ENCODE peak calls at places on chromosomes 3 and 15, in eight cellular contexts. One of them, this sample, is unnamed.
A peak's percentile ranks its signal among the peaks of the same experiment; 100 is the strongest.

GRCh38 chr3:102741105-102741504 is 306.3 kb downstream of the ZPLD1 start:
- DNase-seq in HuH-7: peak; percentile 34
- DNase-seq in psoas muscle: no peak
- DNase-seq in BJ: no peak
- DNase-seq in activated CD4-positive, alpha-beta T cell treated with anti-CD3 and anti-CD28 coated beads, Interleukin-2, amount 50 U/mL, for 48 hours: no peak
- DNase-seq in Calu3: peak; percentile 10
- DNase-seq in T-helper 2 cell: no peak
- DNase-seq in endodermal cell: peak; percentile 68
- DNase-seq in this sample: no peak

GRCh38 chr15:56249080-56249479 is 5.4 kb upstream of the RFX7 start:
- DNase-seq in HuH-7: peak; percentile 15
- DNase-seq in psoas muscle: no peak
- DNase-seq in BJ: no peak
- DNase-seq in activated CD4-positive, alpha-beta T cell treated with anti-CD3 and anti-CD28 coated beads, Interleukin-2, amount 50 U/mL, for 48 hours: no peak
- DNase-seq in Calu3: peak; percentile 51
- DNase-seq in T-helper 2 cell: no peak
- DNase-seq in endodermal cell: peak; percentile 59
- DNase-seq in this sample: no peak

GRCh38 chr3:144380832-144381231 is 409.2 kb downstream of the DIPK2A start:
- DNase-seq in HuH-7: no peak
- DNase-seq in psoas muscle: no peak
- DNase-seq in BJ: no peak
- DNase-seq in activated CD4-positive, alpha-beta T cell treated with anti-CD3 and anti-CD28 coated beads, Interleukin-2, amount 50 U/mL, for 48 hours: no peak
- DNase-seq in Calu3: no peak
- DNase-seq in T-helper 2 cell: no peak
- DNase-seq in endodermal cell: no peak
- DNase-seq in this sample: no peak

GRCh38 chr15:60555814-60556213 is 76.9 kb upstream of the ICE2 start:
- DNase-seq in HuH-7: no peak
- DNase-seq in psoas muscle: no peak
- DNase-seq in BJ: no peak
- DNase-seq in activated CD4-positive, alpha-beta T cell treated with anti-CD3 and anti-CD28 coated beads, Interleukin-2, amount 50 U/mL, for 48 hours: no peak
- DNase-seq in Calu3: no peak
- DNase-seq in T-helper 2 cell: no peak
- DNase-seq in endodermal cell: no peak
- DNase-seq in this sample: no peak

GRCh38 chr3:150083653-150084037 is 113.0 kb upstream of the PFN2 start:
- DNase-seq in HuH-7: no peak
- DNase-seq in psoas muscle: no peak
- DNase-seq in BJ: no peak
- DNase-seq in activated CD4-positive, alpha-beta T cell treated with anti-CD3 and anti-CD28 coated beads, Interleukin-2, amount 50 U/mL, for 48 hours: no peak
- DNase-seq in Calu3: no peak
- DNase-seq in T-helper 2 cell: no peak
- DNase-seq in endodermal cell: no peak
- DNase-seq in this sample: peak; percentile 18

GRCh38 chr3:139388961-139389551 is 391 bp downstream of the COPB2 start:
- DNase-seq in HuH-7: peak; percentile 2
- DNase-seq in psoas muscle: no peak
- DNase-seq in BJ: no peak
- DNase-seq in activated CD4-positive, alpha-beta T cell treated with anti-CD3 and anti-CD28 coated beads, Interleukin-2, amount 50 U/mL, for 48 hours: no peak
- DNase-seq in Calu3: no peak
- DNase-seq in T-helper 2 cell: peak; percentile 16
- DNase-seq in endodermal cell: no peak
- DNase-seq in this sample: no peak

GRCh38 chr15:93121994-93122910 is 33.2 kb upstream of the RGMA start:
- DNase-seq in HuH-7: no peak
- DNase-seq in psoas muscle: peak; percentile 44
- DNase-seq in BJ: no peak
- DNase-seq in activated CD4-positive, alpha-beta T cell treated with anti-CD3 and anti-CD28 coated beads, Interleukin-2, amount 50 U/mL, for 48 hours: no peak
- DNase-seq in Calu3: no peak
- DNase-seq in T-helper 2 cell: no peak
- DNase-seq in endodermal cell: no peak
- DNase-seq in this sample: no peak

GRCh38 chr3:153852355-153852754 is 268.8 kb upstream of the ARHGEF26 start:
- DNase-seq in HuH-7: no peak
- DNase-seq in psoas muscle: no peak
- DNase-seq in BJ: no peak
- DNase-seq in activated CD4-positive, alpha-beta T cell treated with anti-CD3 and anti-CD28 coated beads, Interleukin-2, amount 50 U/mL, for 48 hours: no peak
- DNase-seq in Calu3: no peak
- DNase-seq in T-helper 2 cell: no peak
- DNase-seq in endodermal cell: no peak
- DNase-seq in this sample: no peak

GRCh38 chr3:122493296-122493695 is 21.4 kb downstream of the KPNA1 start:
- DNase-seq in HuH-7: no peak
- DNase-seq in psoas muscle: no peak
- DNase-seq in BJ: peak; percentile 4
- DNase-seq in activated CD4-positive, alpha-beta T cell treated with anti-CD3 and anti-CD28 coated beads, Interleukin-2, amount 50 U/mL, for 48 hours: no peak
- DNase-seq in Calu3: no peak
- DNase-seq in T-helper 2 cell: no peak
- DNase-seq in endodermal cell: no peak
- DNase-seq in this sample: no peak

GRCh38 chr15:66883322-66883911 is 181.4 kb downstream of the SMAD6 start:
- DNase-seq in HuH-7: no peak
- DNase-seq in psoas muscle: peak; percentile 93
- DNase-seq in BJ: peak; percentile 100
- DNase-seq in activated CD4-positive, alpha-beta T cell treated with anti-CD3 and anti-CD28 coated beads, Interleukin-2, amount 50 U/mL, for 48 hours: no peak
- DNase-seq in Calu3: peak; percentile 91
- DNase-seq in T-helper 2 cell: no peak
- DNase-seq in endodermal cell: peak; percentile 95
- DNase-seq in this sample: peak; percentile 86

GRCh38 chr15:70245932-70246622 is 148.4 kb upstream of the TLE3 start:
- DNase-seq in HuH-7: no peak
- DNase-seq in psoas muscle: no peak
- DNase-seq in BJ: no peak
- DNase-seq in activated CD4-positive, alpha-beta T cell treated with anti-CD3 and anti-CD28 coated beads, Interleukin-2, amount 50 U/mL, for 48 hours: no peak
- DNase-seq in Calu3: peak; percentile 65
- DNase-seq in T-helper 2 cell: no peak
- DNase-seq in endodermal cell: peak; percentile 46
- DNase-seq in this sample: peak; percentile 34

GRCh38 chr15:22979069-22979698 is 984 bp downstream of the CYFIP1 start:
- DNase-seq in HuH-7: peak; percentile 52
- DNase-seq in psoas muscle: peak; percentile 60
- DNase-seq in BJ: no peak
- DNase-seq in activated CD4-positive, alpha-beta T cell treated with anti-CD3 and anti-CD28 coated beads, Interleukin-2, amount 50 U/mL, for 48 hours: peak; percentile 53
- DNase-seq in Calu3: peak; percentile 25
- DNase-seq in T-helper 2 cell: no peak
- DNase-seq in endodermal cell: peak; percentile 82
- DNase-seq in this sample: peak; percentile 63

GRCh38 chr3:104878395-104878794 is 488.3 kb upstream of the ALCAM start:
- DNase-seq in HuH-7: no peak
- DNase-seq in psoas muscle: no peak
- DNase-seq in BJ: no peak
- DNase-seq in activated CD4-positive, alpha-beta T cell treated with anti-CD3 and anti-CD28 coated beads, Interleukin-2, amount 50 U/mL, for 48 hours: no peak
- DNase-seq in Calu3: no peak
- DNase-seq in T-helper 2 cell: no peak
- DNase-seq in endodermal cell: no peak
- DNase-seq in this sample: no peak

GRCh38 chr3:48685603-48686511 is at the start of gene NCKIPSD:
- DNase-seq in HuH-7: peak; percentile 92
- DNase-seq in psoas muscle: peak; percentile 91
- DNase-seq in BJ: no peak
- DNase-seq in activated CD4-positive, alpha-beta T cell treated with anti-CD3 and anti-CD28 coated beads, Interleukin-2, amount 50 U/mL, for 48 hours: peak; percentile 92
- DNase-seq in Calu3: peak; percentile 89
- DNase-seq in T-helper 2 cell: peak; percentile 89
- DNase-seq in endodermal cell: peak; percentile 96
- DNase-seq in this sample: peak; percentile 91

GRCh38 chr15:92158426-92158825 is 235.3 kb upstream of the ST8SIA2 start:
- DNase-seq in HuH-7: no peak
- DNase-seq in psoas muscle: no peak
- DNase-seq in BJ: no peak
- DNase-seq in activated CD4-positive, alpha-beta T cell treated with anti-CD3 and anti-CD28 coated beads, Interleukin-2, amount 50 U/mL, for 48 hours: peak; percentile 32
- DNase-seq in Calu3: peak; percentile 81
- DNase-seq in T-helper 2 cell: no peak
- DNase-seq in endodermal cell: peak; percentile 86
- DNase-seq in this sample: peak; percentile 39

GRCh38 chr3:28334552-28334951 is 14.0 kb upstream of the ZCWPW2 start:
- DNase-seq in HuH-7: no peak
- DNase-seq in psoas muscle: no peak
- DNase-seq in BJ: no peak
- DNase-seq in activated CD4-positive, alpha-beta T cell treated with anti-CD3 and anti-CD28 coated beads, Interleukin-2, amount 50 U/mL, for 48 hours: no peak
- DNase-seq in Calu3: no peak
- DNase-seq in T-helper 2 cell: no peak
- DNase-seq in endodermal cell: no peak
- DNase-seq in this sample: no peak

GRCh38 chr3:106299300-106300098 is 430.7 kb upstream of the CBLB start:
- DNase-seq in HuH-7: no peak
- DNase-seq in psoas muscle: no peak
- DNase-seq in BJ: no peak
- DNase-seq in activated CD4-positive, alpha-beta T cell treated with anti-CD3 and anti-CD28 coated beads, Interleukin-2, amount 50 U/mL, for 48 hours: no peak
- DNase-seq in Calu3: peak; percentile 3
- DNase-seq in T-helper 2 cell: no peak
- DNase-seq in endodermal cell: no peak
- DNase-seq in this sample: no peak